ENCODE peak calls at places on chromosomes 1 and 21, in eight cellular contexts. One of them, this sample, is unnamed.

GRCh38 chr21:35163381-35163780 is 114.3 kb upstream of the RUNX1 start:
- DNase-seq in COR-L47: no peak
- DNase-seq in cardiac fibroblast: peak; percentile 62
- DNase-seq in adipocyte: peak; percentile 46
- DNase-seq in smooth muscle cell of the brain vasculature: no peak
- DNase-seq in ecto neural progenitor cell: no peak
- DNase-seq in BE2C: no peak
- DNase-seq in activated naive CD8-positive, alpha-beta T cell treated with anti-CD3 and anti-CD28 coated beads, Interleukin-2, amount 50 U/mL, for 24 hours: no peak
- DNase-seq in this sample: no peak

GRCh38 chr1:172400073-172400737 is 20.3 kb upstream of the C1orf105 start:
- DNase-seq in ecto neural progenitor cell: no peak
- DNase-seq in adipocyte: no peak
- DNase-seq in BE2C: no peak
- DNase-seq in smooth muscle cell of the brain vasculature: no peak
- DNase-seq in cardiac fibroblast: no peak
- DNase-seq in activated naive CD8-positive, alpha-beta T cell treated with anti-CD3 and anti-CD28 coated beads, Interleukin-2, amount 50 U/mL, for 24 hours: no peak
- DNase-seq in COR-L47: no peak
- DNase-seq in this sample: no peak

GRCh38 chr1:39102537-39103320 is 76.6 kb downstream of the NDUFS5 start:
- DNase-seq in ecto neural progenitor cell: peak; percentile 54
- DNase-seq in activated naive CD8-positive, alpha-beta T cell treated with anti-CD3 and anti-CD28 coated beads, Interleukin-2, amount 50 U/mL, for 24 hours: peak; percentile 18
- DNase-seq in adipocyte: peak; percentile 85
- DNase-seq in BE2C: peak; percentile 18
- DNase-seq in smooth muscle cell of the brain vasculature: no peak
- DNase-seq in COR-L47: peak; percentile 21
- DNase-seq in cardiac fibroblast: peak; percentile 88
- DNase-seq in this sample: no peak

GRCh38 chr1:22318279-22318983 is 133.2 kb upstream of the ZBTB40 start:
- DNase-seq in BE2C: peak; percentile 91
- DNase-seq in ecto neural progenitor cell: peak; percentile 87
- DNase-seq in smooth muscle cell of the brain vasculature: no peak
- DNase-seq in COR-L47: peak; percentile 93
- DNase-seq in adipocyte: no peak
- DNase-seq in cardiac fibroblast: no peak
- DNase-seq in activated naive CD8-positive, alpha-beta T cell treated with anti-CD3 and anti-CD28 coated beads, Interleukin-2, amount 50 U/mL, for 24 hours: no peak
- DNase-seq in this sample: no peak

GRCh38 chr1:193237381-193237978 is 51.1 kb upstream of the B3GALT2 start:
- DNase-seq in adipocyte: no peak
- DNase-seq in COR-L47: no peak
- DNase-seq in cardiac fibroblast: no peak
- DNase-seq in smooth muscle cell of the brain vasculature: no peak
- DNase-seq in BE2C: no peak
- DNase-seq in activated naive CD8-positive, alpha-beta T cell treated with anti-CD3 and anti-CD28 coated beads, Interleukin-2, amount 50 U/mL, for 24 hours: no peak
- DNase-seq in ecto neural progenitor cell: no peak
- DNase-seq in this sample: no peak

GRCh38 chr21:15224346-15225086 is 159.7 kb upstream of the NRIP1 start:
- DNase-seq in COR-L47: no peak
- DNase-seq in cardiac fibroblast: peak; percentile 98
- DNase-seq in BE2C: no peak
- DNase-seq in smooth muscle cell of the brain vasculature: no peak
- DNase-seq in adipocyte: peak; percentile 5
- DNase-seq in activated naive CD8-positive, alpha-beta T cell treated with anti-CD3 and anti-CD28 coated beads, Interleukin-2, amount 50 U/mL, for 24 hours: no peak
- DNase-seq in ecto neural progenitor cell: no peak
- DNase-seq in this sample: no peak

GRCh38 chr1:32742956-32743355 is 40.4 kb upstream of the SYNC start:
- DNase-seq in activated naive CD8-positive, alpha-beta T cell treated with anti-CD3 and anti-CD28 coated beads, Interleukin-2, amount 50 U/mL, for 24 hours: no peak
- DNase-seq in ecto neural progenitor cell: no peak
- DNase-seq in smooth muscle cell of the brain vasculature: no peak
- DNase-seq in BE2C: no peak
- DNase-seq in adipocyte: no peak
- DNase-seq in cardiac fibroblast: no peak
- DNase-seq in COR-L47: no peak
- DNase-seq in this sample: no peak

GRCh38 chr1:32948905-32949304 is 15.7 kb downstream of the RNF19B start:
- DNase-seq in ecto neural progenitor cell: no peak
- DNase-seq in activated naive CD8-positive, alpha-beta T cell treated with anti-CD3 and anti-CD28 coated beads, Interleukin-2, amount 50 U/mL, for 24 hours: no peak
- DNase-seq in BE2C: no peak
- DNase-seq in smooth muscle cell of the brain vasculature: no peak
- DNase-seq in COR-L47: no peak
- DNase-seq in cardiac fibroblast: no peak
- DNase-seq in adipocyte: no peak
- DNase-seq in this sample: no peak

GRCh38 chr1:35717911-35718476 is 690 bp downstream of the C1orf216 start:
- DNase-seq in COR-L47: peak; percentile 11
- DNase-seq in activated naive CD8-positive, alpha-beta T cell treated with anti-CD3 and anti-CD28 coated beads, Interleukin-2, amount 50 U/mL, for 24 hours: peak; percentile 10
- DNase-seq in BE2C: peak; percentile 25
- DNase-seq in cardiac fibroblast: peak; percentile 77
- DNase-seq in ecto neural progenitor cell: no peak
- DNase-seq in adipocyte: peak; percentile 91
- DNase-seq in smooth muscle cell of the brain vasculature: no peak
- DNase-seq in this sample: peak; percentile 14

GRCh38 chr1:201024251-201024998 is 911 bp upstream of the KIF21B start:
- DNase-seq in adipocyte: no peak
- DNase-seq in activated naive CD8-positive, alpha-beta T cell treated with anti-CD3 and anti-CD28 coated beads, Interleukin-2, amount 50 U/mL, for 24 hours: no peak
- DNase-seq in smooth muscle cell of the brain vasculature: no peak
- DNase-seq in COR-L47: no peak
- DNase-seq in BE2C: no peak
- DNase-seq in cardiac fibroblast: no peak
- DNase-seq in ecto neural progenitor cell: peak; percentile 75
- DNase-seq in this sample: no peak

GRCh38 chr1:60936052-60936619 is 146.2 kb upstream of the NFIA start:
- DNase-seq in BE2C: no peak
- DNase-seq in cardiac fibroblast: peak; percentile 15
- DNase-seq in smooth muscle cell of the brain vasculature: no peak
- DNase-seq in ecto neural progenitor cell: no peak
- DNase-seq in adipocyte: peak; percentile 71
- DNase-seq in activated naive CD8-positive, alpha-beta T cell treated with anti-CD3 and anti-CD28 coated beads, Interleukin-2, amount 50 U/mL, for 24 hours: no peak
- DNase-seq in COR-L47: no peak
- DNase-seq in this sample: no peak

GRCh38 chr1:33623811-33624210 is 151.4 kb downstream of the ZSCAN20 start:
- DNase-seq in smooth muscle cell of the brain vasculature: no peak
- DNase-seq in cardiac fibroblast: no peak
- DNase-seq in adipocyte: no peak
- DNase-seq in COR-L47: no peak
- DNase-seq in activated naive CD8-positive, alpha-beta T cell treated with anti-CD3 and anti-CD28 coated beads, Interleukin-2, amount 50 U/mL, for 24 hours: no peak
- DNase-seq in BE2C: no peak
- DNase-seq in ecto neural progenitor cell: no peak
- DNase-seq in this sample: no peak